ENCODE peak calls at places on chromosomes 13 and 19, in nine cellular contexts. One of them, this sample, is unnamed.

GRCh38 chr13:73653688-73654087 is 480.5 kb downstream of the KLF12 start:
- DNase-seq in fibroblast of lung: no peak
- DNase-seq in activated T-cell treated with anti-CD3 and anti-CD28 coated beads, Interleukin-2, amount 50 U/mL, for 1 hour: no peak
- DNase-seq in NCI-H1694 treated with DMSO at 0.1 percent for 48 hours: no peak
- DNase-seq in spleen: no peak
- DNase-seq in mammary epithelial cell: no peak
- DNase-seq in activated naive CD8-positive, alpha-beta T cell treated with anti-CD3 and anti-CD28 coated beads for 36 hours: no peak
- DNase-seq in HTR-8/SVneo: no peak
- DNase-seq in CD4-positive, alpha-beta T cell: no peak
- DNase-seq in this sample: no peak

GRCh38 chr13:46010148-46010547 is 42.4 kb downstream of the ZC3H13 start:
- DNase-seq in fibroblast of lung: peak
- DNase-seq in activated T-cell treated with anti-CD3 and anti-CD28 coated beads, Interleukin-2, amount 50 U/mL, for 1 hour: no peak
- DNase-seq in NCI-H1694 treated with DMSO at 0.1 percent for 48 hours: peak
- DNase-seq in spleen: no peak
- DNase-seq in mammary epithelial cell: no peak
- DNase-seq in activated naive CD8-positive, alpha-beta T cell treated with anti-CD3 and anti-CD28 coated beads for 36 hours: no peak
- DNase-seq in HTR-8/SVneo: no peak
- DNase-seq in CD4-positive, alpha-beta T cell: no peak
- DNase-seq in this sample: peak

GRCh38 chr19:17052439-17052838 is 22.8 kb downstream of the HAUS8 start:
- DNase-seq in fibroblast of lung: peak
- DNase-seq in activated T-cell treated with anti-CD3 and anti-CD28 coated beads, Interleukin-2, amount 50 U/mL, for 1 hour: no peak
- DNase-seq in NCI-H1694 treated with DMSO at 0.1 percent for 48 hours: no peak
- DNase-seq in spleen: no peak
- DNase-seq in mammary epithelial cell: peak
- DNase-seq in activated naive CD8-positive, alpha-beta T cell treated with anti-CD3 and anti-CD28 coated beads for 36 hours: no peak
- DNase-seq in HTR-8/SVneo: peak
- DNase-seq in CD4-positive, alpha-beta T cell: no peak
- DNase-seq in this sample: peak

GRCh38 chr13:40271931-40272775 is 394.3 kb downstream of the FOXO1 start:
- DNase-seq in fibroblast of lung: peak
- DNase-seq in activated T-cell treated with anti-CD3 and anti-CD28 coated beads, Interleukin-2, amount 50 U/mL, for 1 hour: no peak
- DNase-seq in NCI-H1694 treated with DMSO at 0.1 percent for 48 hours: peak
- DNase-seq in spleen: no peak
- DNase-seq in mammary epithelial cell: peak
- DNase-seq in activated naive CD8-positive, alpha-beta T cell treated with anti-CD3 and anti-CD28 coated beads for 36 hours: peak
- DNase-seq in HTR-8/SVneo: peak
- DNase-seq in CD4-positive, alpha-beta T cell: no peak
- DNase-seq in this sample: no peak

GRCh38 chr19:2554856-2555255 is 78.9 kb downstream of the GADD45B start:
- DNase-seq in fibroblast of lung: no peak
- DNase-seq in activated T-cell treated with anti-CD3 and anti-CD28 coated beads, Interleukin-2, amount 50 U/mL, for 1 hour: no peak
- DNase-seq in NCI-H1694 treated with DMSO at 0.1 percent for 48 hours: no peak
- DNase-seq in spleen: peak
- DNase-seq in mammary epithelial cell: no peak
- DNase-seq in activated naive CD8-positive, alpha-beta T cell treated with anti-CD3 and anti-CD28 coated beads for 36 hours: no peak
- DNase-seq in HTR-8/SVneo: no peak
- DNase-seq in CD4-positive, alpha-beta T cell: no peak
- DNase-seq in this sample: no peak

GRCh38 chr13:45659536-45659935 is 42.6 kb upstream of the CBY2 start:
- DNase-seq in fibroblast of lung: no peak
- DNase-seq in activated T-cell treated with anti-CD3 and anti-CD28 coated beads, Interleukin-2, amount 50 U/mL, for 1 hour: no peak
- DNase-seq in NCI-H1694 treated with DMSO at 0.1 percent for 48 hours: no peak
- DNase-seq in spleen: no peak
- DNase-seq in mammary epithelial cell: no peak
- DNase-seq in activated naive CD8-positive, alpha-beta T cell treated with anti-CD3 and anti-CD28 coated beads for 36 hours: no peak
- DNase-seq in HTR-8/SVneo: no peak
- DNase-seq in CD4-positive, alpha-beta T cell: no peak
- DNase-seq in this sample: no peak

GRCh38 chr13:90686438-90686837 is 661.0 kb upstream of the MIR17HG start:
- DNase-seq in fibroblast of lung: peak
- DNase-seq in activated T-cell treated with anti-CD3 and anti-CD28 coated beads, Interleukin-2, amount 50 U/mL, for 1 hour: no peak
- DNase-seq in NCI-H1694 treated with DMSO at 0.1 percent for 48 hours: no peak
- DNase-seq in spleen: no peak
- DNase-seq in mammary epithelial cell: peak
- DNase-seq in activated naive CD8-positive, alpha-beta T cell treated with anti-CD3 and anti-CD28 coated beads for 36 hours: no peak
- DNase-seq in HTR-8/SVneo: peak
- DNase-seq in CD4-positive, alpha-beta T cell: no peak
- DNase-seq in this sample: no peak

GRCh38 chr19:18292460-18292809 is 11.0 kb upstream of the JUND start:
- DNase-seq in fibroblast of lung: no peak
- DNase-seq in activated T-cell treated with anti-CD3 and anti-CD28 coated beads, Interleukin-2, amount 50 U/mL, for 1 hour: no peak
- DNase-seq in NCI-H1694 treated with DMSO at 0.1 percent for 48 hours: no peak
- DNase-seq in spleen: no peak
- DNase-seq in mammary epithelial cell: peak
- DNase-seq in activated naive CD8-positive, alpha-beta T cell treated with anti-CD3 and anti-CD28 coated beads for 36 hours: no peak
- DNase-seq in HTR-8/SVneo: no peak
- DNase-seq in CD4-positive, alpha-beta T cell: no peak
- DNase-seq in this sample: peak

GRCh38 chr13:79686441-79686840 is 205.5 kb downstream of the NDFIP2 start:
- DNase-seq in fibroblast of lung: peak
- DNase-seq in activated T-cell treated with anti-CD3 and anti-CD28 coated beads, Interleukin-2, amount 50 U/mL, for 1 hour: no peak
- DNase-seq in NCI-H1694 treated with DMSO at 0.1 percent for 48 hours: no peak
- DNase-seq in spleen: no peak
- DNase-seq in mammary epithelial cell: no peak
- DNase-seq in activated naive CD8-positive, alpha-beta T cell treated with anti-CD3 and anti-CD28 coated beads for 36 hours: no peak
- DNase-seq in HTR-8/SVneo: no peak
- DNase-seq in CD4-positive, alpha-beta T cell: no peak
- DNase-seq in this sample: no peak

GRCh38 chr19:49442354-49442753 is 1.0 kb upstream of the SLC17A7 start:
- DNase-seq in fibroblast of lung: no peak
- DNase-seq in activated T-cell treated with anti-CD3 and anti-CD28 coated beads, Interleukin-2, amount 50 U/mL, for 1 hour: no peak
- DNase-seq in NCI-H1694 treated with DMSO at 0.1 percent for 48 hours: peak
- DNase-seq in spleen: no peak
- DNase-seq in mammary epithelial cell: no peak
- DNase-seq in activated naive CD8-positive, alpha-beta T cell treated with anti-CD3 and anti-CD28 coated beads for 36 hours: no peak
- DNase-seq in HTR-8/SVneo: no peak
- DNase-seq in CD4-positive, alpha-beta T cell: no peak
- DNase-seq in this sample: peak

GRCh38 chr13:30134578-30134977 is 172.8 kb downstream of the KATNAL1 start:
- DNase-seq in fibroblast of lung: no peak
- DNase-seq in activated T-cell treated with anti-CD3 and anti-CD28 coated beads, Interleukin-2, amount 50 U/mL, for 1 hour: no peak
- DNase-seq in NCI-H1694 treated with DMSO at 0.1 percent for 48 hours: no peak
- DNase-seq in spleen: no peak
- DNase-seq in mammary epithelial cell: no peak
- DNase-seq in activated naive CD8-positive, alpha-beta T cell treated with anti-CD3 and anti-CD28 coated beads for 36 hours: no peak
- DNase-seq in HTR-8/SVneo: no peak
- DNase-seq in CD4-positive, alpha-beta T cell: no peak
- DNase-seq in this sample: no peak

GRCh38 chr19:56107626-56108351 is 13.3 kb downstream of the ZNF787 start:
- DNase-seq in fibroblast of lung: no peak
- DNase-seq in activated T-cell treated with anti-CD3 and anti-CD28 coated beads, Interleukin-2, amount 50 U/mL, for 1 hour: no peak
- DNase-seq in NCI-H1694 treated with DMSO at 0.1 percent for 48 hours: peak
- DNase-seq in spleen: peak
- DNase-seq in mammary epithelial cell: no peak
- DNase-seq in activated naive CD8-positive, alpha-beta T cell treated with anti-CD3 and anti-CD28 coated beads for 36 hours: no peak
- DNase-seq in HTR-8/SVneo: no peak
- DNase-seq in CD4-positive, alpha-beta T cell: no peak
- DNase-seq in this sample: no peak

GRCh38 chr19:51607920-51608562 is 22.2 kb downstream of the SIGLEC5 start:
- DNase-seq in fibroblast of lung: peak
- DNase-seq in activated T-cell treated with anti-CD3 and anti-CD28 coated beads, Interleukin-2, amount 50 U/mL, for 1 hour: peak
- DNase-seq in NCI-H1694 treated with DMSO at 0.1 percent for 48 hours: no peak
- DNase-seq in spleen: peak
- DNase-seq in mammary epithelial cell: peak
- DNase-seq in activated naive CD8-positive, alpha-beta T cell treated with anti-CD3 and anti-CD28 coated beads for 36 hours: peak
- DNase-seq in HTR-8/SVneo: peak
- DNase-seq in CD4-positive, alpha-beta T cell: peak
- DNase-seq in this sample: peak

GRCh38 chr13:74301200-74302063 is 167.2 kb upstream of the KLF12 start:
- DNase-seq in fibroblast of lung: peak
- DNase-seq in activated T-cell treated with anti-CD3 and anti-CD28 coated beads, Interleukin-2, amount 50 U/mL, for 1 hour: no peak
- DNase-seq in NCI-H1694 treated with DMSO at 0.1 percent for 48 hours: no peak
- DNase-seq in spleen: no peak
- DNase-seq in mammary epithelial cell: no peak
- DNase-seq in activated naive CD8-positive, alpha-beta T cell treated with anti-CD3 and anti-CD28 coated beads for 36 hours: no peak
- DNase-seq in HTR-8/SVneo: no peak
- DNase-seq in CD4-positive, alpha-beta T cell: no peak
- DNase-seq in this sample: no peak

GRCh38 chr13:113120300-113121182 is 2.1 kb upstream of the F10 start:
- DNase-seq in fibroblast of lung: no peak
- DNase-seq in activated T-cell treated with anti-CD3 and anti-CD28 coated beads, Interleukin-2, amount 50 U/mL, for 1 hour: no peak
- DNase-seq in NCI-H1694 treated with DMSO at 0.1 percent for 48 hours: no peak
- DNase-seq in spleen: no peak
- DNase-seq in mammary epithelial cell: no peak
- DNase-seq in activated naive CD8-positive, alpha-beta T cell treated with anti-CD3 and anti-CD28 coated beads for 36 hours: no peak
- DNase-seq in HTR-8/SVneo: no peak
- DNase-seq in CD4-positive, alpha-beta T cell: no peak
- DNase-seq in this sample: no peak

This sample was measured in A549.